ENCODE peak calls at places on chromosomes 7 and 10, in four cellular contexts. G is testis, B is cardiac muscle cell, U is spleen. L is an unnamed sample.

GRCh38 chr7:3730271-3730670 is 429.2 kb downstream of the SDK1 start:
- DNase-seq in G (no peak), B (no peak), U (no peak), L (no peak)

GRCh38 chr7:146235210-146235609 is 118.6 kb downstream of the CNTNAP2 start:
- DNase-seq in G (no peak), B (no peak), U (no peak), L (no peak)

GRCh38 chr10:123240776-123241175 is 86.6 kb downstream of the BUB3 start:
- DNase-seq in G (no peak), B (no peak), U (no peak), L (no peak)

GRCh38 chr10:133062635-133063034 is 25.1 kb upstream of the ADGRA1 start:
- DNase-seq in G (no peak), B (no peak), U (no peak), L (no peak)

GRCh38 chr10:121459765-121460453 is 138.3 kb downstream of the FGFR2 start:
- DNase-seq in G (no peak), B (no peak), U (no peak), L (no peak)

GRCh38 chr10:102001435-102002068 is 54.4 kb downstream of the ARMH3 start:
- DNase-seq in G (no peak), B (peak), U (no peak), L (no peak)

GRCh38 chr10:71888623-71889387 is 37.8 kb upstream of the PSAP start:
- DNase-seq in G (peak), B (peak), U (peak), L (peak)

GRCh38 chr7:41870017-41870416 is 167.1 kb upstream of the INHBA start:
- DNase-seq in G (no peak), B (no peak), U (no peak), L (no peak)

GRCh38 chr7:2997014-2997413 is 46.7 kb downstream of the CARD11 start:
- DNase-seq in G (no peak), B (no peak), U (no peak), L (no peak)

GRCh38 chr10:75407296-75407715 is 5.7 kb upstream of the ZNF503 start:
- DNase-seq in G (no peak), B (peak), U (no peak), L (no peak)

GRCh38 chr7:42699415-42700178 is 212.3 kb downstream of the C7orf25 start:
- DNase-seq in G (no peak), B (no peak), U (no peak), L (no peak)

GRCh38 chr7:100373261-100373831 is at the start of gene PILRA:
- DNase-seq in G (no peak), B (no peak), U (peak), L (no peak)

GRCh38 chr10:129790710-129791446 is 173.2 kb downstream of the EBF3 start:
- DNase-seq in G (no peak), B (no peak), U (peak), L (no peak)

GRCh38 chr7:45244996-45245395 is 87.4 kb downstream of the RAMP3 start:
- DNase-seq in G (no peak), B (no peak), U (no peak), L (no peak)

GRCh38 chr10:16828114-16828568 is 10.9 kb upstream of the RSU1 start:
- DNase-seq in G (peak), B (peak), U (peak), L (no peak)

GRCh38 chr7:34762769-34763168 is 104.8 kb downstream of the NPSR1 start:
- DNase-seq in G (no peak), B (no peak), U (no peak), L (no peak)

GRCh38 chr7:21099432-21099831 is 312.7 kb upstream of the SP8 start:
- DNase-seq in G (no peak), B (no peak), U (no peak), L (no peak)

GRCh38 chr10:88187472-88187871 is 324.0 kb downstream of the PTEN start:
- DNase-seq in G (no peak), B (no peak), U (no peak), L (no peak)

GRCh38 chr10:102455893-102456471 is 4.6 kb upstream of the C10orf95 start:
- DNase-seq in G (no peak), B (no peak), U (no peak), L (no peak)

GRCh38 chr7:43516581-43517342 is 66.1 kb upstream of the STK17A start:
- DNase-seq in G (no peak), B (no peak), U (no peak), L (no peak)

GRCh38 chr7:153010416-153010815 is 250.9 kb downstream of the ACTR3B start:
- DNase-seq in G (no peak), B (no peak), U (no peak), L (no peak)

GRCh38 chr7:158581440-158582088 is 6.1 kb downstream of the PTPRN2 start:
- DNase-seq in G (no peak), B (no peak), U (no peak), L (no peak)

GRCh38 chr10:33706191-33706590 is 371.7 kb upstream of the NRP1 start:
- DNase-seq in G (no peak), B (no peak), U (no peak), L (peak)

GRCh38 chr10:6292741-6293151 is 90.0 kb downstream of the PFKFB3 start:
- DNase-seq in G (no peak), B (no peak), U (no peak), L (no peak)

GRCh38 chr10:31362023-31362641 is 43.1 kb downstream of the ZEB1 start:
- DNase-seq in G (no peak), B (no peak), U (peak), L (no peak)

GRCh38 chr7:157122800-157123495 is 15.8 kb upstream of the UBE3C start:
- DNase-seq in G (no peak), B (no peak), U (no peak), L (no peak)

GRCh38 chr7:70470751-70471150 is 661.2 kb upstream of the GALNT17 start:
- DNase-seq in G (no peak), B (no peak), U (no peak), L (no peak)

GRCh38 chr7:130151591-130152269 is 53.5 kb downstream of the TMEM209 start:
- DNase-seq in G (no peak), B (no peak), U (no peak), L (no peak)

DNA sequence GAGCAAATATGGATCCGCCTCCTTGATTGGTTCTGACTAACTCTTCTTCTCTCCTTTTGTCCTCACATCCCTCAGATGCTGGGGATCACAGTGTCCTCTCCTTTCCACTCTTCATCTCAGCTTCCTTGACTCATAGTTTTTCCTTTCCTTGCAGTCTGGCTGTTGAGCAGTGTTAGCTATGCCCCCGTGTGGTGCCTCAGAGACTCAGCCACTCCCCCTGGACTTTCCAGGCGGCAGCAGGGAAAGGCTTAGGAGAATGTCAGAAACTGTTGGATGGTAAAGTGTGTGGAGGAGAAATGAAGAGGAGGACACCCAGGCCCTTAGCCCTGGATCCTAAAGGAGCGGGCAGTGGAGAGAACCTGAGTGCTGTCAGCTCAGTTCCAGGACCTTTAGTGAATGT is 267.5 kb downstream of the CELF2 start:
- DNase-seq in G (no peak), B (no peak), U (no peak), L (no peak)
- TF ChIP-seq CTCF in G (no peak), B (peak), U (no peak), L (no peak)

DNA sequence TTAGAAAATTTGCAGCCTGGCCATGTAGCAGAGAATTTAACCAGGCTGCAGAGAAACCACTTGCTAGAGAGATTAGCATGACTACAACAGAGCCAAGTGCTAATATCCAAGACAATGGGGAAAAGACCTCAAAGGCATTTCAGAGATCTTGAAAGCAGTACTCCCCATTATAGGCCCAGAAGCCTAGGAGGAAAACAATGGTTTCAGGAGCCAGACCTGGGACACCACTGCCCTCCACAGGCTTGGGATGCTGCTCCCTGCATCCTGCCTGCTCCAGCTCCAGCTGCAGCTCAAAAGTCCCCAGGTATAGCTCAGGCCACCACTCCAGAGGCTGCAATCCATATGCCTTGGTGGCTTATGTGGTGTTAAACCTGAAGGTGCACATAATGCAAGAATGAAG is 101.5 kb upstream of the TMEM72 start:
- DNase-seq in G (no peak), B (no peak), U (no peak), L (no peak)
- TF ChIP-seq CTCF in G (no peak), B (peak), U (no peak), L (no peak)

GRCh38 chr7:112452102-112452888 is 2.0 kb downstream of the IFRD1 start:
- DNase-seq in G (peak), B (peak), U (no peak), L (peak)
- TF ChIP-seq CTCF in G (no peak), B (peak), U (no peak), L (peak)

DNA sequence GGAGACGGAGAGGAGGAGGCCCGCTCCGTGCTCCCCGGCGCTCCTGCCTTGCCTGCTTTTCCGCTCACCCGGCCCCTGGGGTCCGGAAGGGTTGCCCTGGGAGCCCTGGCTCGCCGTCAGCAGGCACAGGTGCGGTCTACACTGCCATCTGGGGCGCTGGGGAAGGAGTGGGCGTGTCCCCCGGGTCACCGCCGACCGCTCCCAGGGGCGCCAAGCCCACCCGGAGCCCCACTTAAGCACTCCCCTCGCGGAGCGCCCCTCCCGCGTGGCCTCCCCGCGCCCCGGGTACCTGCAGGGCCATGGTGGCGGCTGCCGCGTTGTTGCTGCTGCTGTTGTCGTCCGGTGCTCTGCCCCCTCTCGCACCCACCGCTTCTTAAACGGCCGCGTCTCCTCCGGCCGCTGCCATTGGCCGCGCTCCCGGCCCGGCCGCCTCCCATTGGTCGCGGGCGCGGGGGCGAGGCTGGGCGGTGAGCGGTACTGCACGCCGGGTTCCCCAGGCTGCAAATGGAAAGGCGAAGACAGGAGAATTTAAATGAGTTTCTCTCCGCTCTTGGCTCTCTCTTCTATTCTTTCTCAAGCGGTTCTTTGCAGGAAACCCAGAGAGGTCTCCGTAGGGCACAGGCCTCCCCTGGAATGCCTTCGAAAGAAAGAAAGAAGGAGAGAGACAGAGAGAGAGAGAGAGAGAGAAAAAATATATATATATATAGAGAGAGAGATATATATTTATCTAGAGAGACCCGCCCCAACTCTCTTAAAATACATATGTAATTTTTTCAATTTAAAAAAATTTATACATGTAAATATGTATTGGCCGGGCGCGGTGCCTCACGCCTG is at the start of gene ACBD7:
- DNase-seq in G (peak), B (peak), U (peak), L (peak)
- TF ChIP-seq CTCF in G (peak), B (peak), U (peak), L (peak)

GRCh38 chr7:22565315-22565811 is 65.4 kb upstream of the STEAP1B start:
- DNase-seq in G (no peak), B (peak), U (no peak), L (no peak)

GRCh38 chr7:22566592-22566991 is 66.6 kb upstream of the STEAP1B start:
- DNase-seq in G (no peak), B (no peak), U (no peak), L (no peak)

GRCh38 chr7:22563621-22564241 is 63.7 kb upstream of the STEAP1B start:
- DNase-seq in G (no peak), B (peak), U (no peak), L (no peak)

GRCh38 chr7:22564511-22565045 is 64.6 kb upstream of the STEAP1B start:
- DNase-seq in G (no peak), B (no peak), U (no peak), L (no peak)

GRCh38 chr7:22566176-22566575 is 66.2 kb upstream of the STEAP1B start:
- DNase-seq in G (no peak), B (no peak), U (no peak), L (no peak)
- TF ChIP-seq CTCF in G (no peak), B (no peak), U (no peak), L (no peak)

DNA sequence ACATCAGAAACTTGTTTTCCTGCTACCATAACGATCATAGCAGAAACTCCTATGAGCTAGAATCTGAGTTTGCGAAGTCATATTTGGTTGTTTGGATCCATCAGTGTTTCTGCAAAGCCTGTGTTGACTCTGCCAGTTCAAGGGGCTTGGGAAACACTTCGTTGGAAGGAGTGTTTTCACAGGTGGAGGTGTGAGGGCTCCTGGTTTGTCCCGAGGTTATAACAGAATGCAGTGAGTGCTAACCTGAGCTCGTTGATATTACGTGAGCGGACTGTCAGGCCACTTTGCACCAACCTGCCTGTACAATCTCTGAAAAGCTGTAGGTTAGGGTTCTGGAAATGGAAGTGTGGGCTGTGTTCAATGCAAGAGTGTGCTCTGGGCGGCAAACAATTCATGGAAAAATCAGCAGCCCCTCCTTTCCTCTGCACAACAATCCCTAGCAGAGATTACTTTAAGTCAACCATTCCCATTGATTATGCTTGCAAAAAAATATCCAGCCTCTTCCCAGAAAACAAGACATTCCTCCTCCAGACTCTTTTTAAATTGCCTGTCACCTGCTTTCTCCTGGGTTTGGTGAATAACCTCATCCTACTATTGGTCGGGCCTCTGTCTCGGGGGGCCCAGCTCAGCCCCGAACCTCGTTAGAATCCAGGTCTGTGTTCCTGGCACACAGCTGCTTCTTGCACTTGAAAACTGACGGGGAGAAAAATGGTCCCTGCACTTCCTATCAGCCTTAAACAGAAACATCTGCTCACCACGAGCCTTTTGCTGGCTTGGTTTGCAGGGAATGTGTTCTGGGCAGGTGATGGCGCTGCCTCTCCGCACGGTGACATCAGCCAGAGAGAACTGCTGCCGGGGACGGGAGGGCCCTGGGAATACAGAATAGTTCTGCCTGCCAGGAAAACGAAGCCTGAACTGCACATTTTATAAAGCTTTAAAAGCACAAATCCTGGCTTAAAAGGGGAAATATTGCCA is 622.2 kb downstream of the TYW1 start:
- DNase-seq in G (peak), B (peak), U (no peak), L (no peak)
- TF ChIP-seq CTCF in G (no peak), B (no peak), U (no peak), L (no peak)

DNA sequence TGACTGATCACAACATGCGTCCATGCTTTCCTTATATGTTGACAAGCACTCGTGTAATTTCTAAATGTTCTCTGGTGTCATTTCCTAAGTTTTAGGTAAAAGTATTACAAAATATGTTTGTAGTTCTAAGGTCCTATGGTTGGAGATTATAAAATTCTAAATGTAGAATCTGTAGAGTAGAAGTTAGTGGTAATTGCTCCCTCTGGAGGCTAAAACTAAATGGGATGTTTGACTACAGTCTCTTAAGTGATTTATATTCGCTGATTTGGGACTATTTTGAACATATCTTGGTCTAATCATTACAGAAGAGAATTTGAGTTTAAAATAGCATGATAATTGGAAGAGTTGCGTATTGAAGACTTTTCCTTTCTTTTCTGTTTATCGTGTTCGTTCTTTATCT is 74.1 kb downstream of the ZMYND11 start:
- DNase-seq in G (no peak), B (no peak), U (no peak), L (no peak)
- TF ChIP-seq CTCF in G (no peak), B (peak), U (no peak), L (no peak)

GRCh38 chr10:115903845-115904244 is 369.2 kb downstream of the GFRA1 start:
- DNase-seq in G (no peak), B (no peak), U (no peak), L (no peak)
- TF ChIP-seq CTCF in G (no peak), B (no peak), U (no peak), L (no peak)

L was measured in gastrocnemius medialis.